ENCODE peak calls at places on chromosomes 6 and 20, in nine cellular contexts. C, P, N, W, M, E, Y, Q and G are unnamed samples. For H3K36me3, the result is how much of the 10 kb centered on the place peaks cover.

GRCh38 chr6:150142304-150142656 is 564 bp upstream of the PPP1R14C start:
- DNase-seq in C (no peak), P (no peak), N (no peak), W (no peak), M (peak), E (no peak), Y (peak), Q (no peak), G (no peak)

GRCh38 chr6:33430991-33431879 is 11.4 kb downstream of the SYNGAP1 start:
- DNase-seq in C (peak), P (peak), N (peak), W (peak), M (peak), E (no peak), Y (peak), Q (no peak), G (no peak)

GRCh38 chr20:33259371-33259770 is 23.6 kb downstream of the BPIFA1 start:
- DNase-seq in C (no peak), P (no peak), N (no peak), W (no peak), M (no peak), E (no peak), Y (no peak), Q (no peak), G (no peak)

GRCh38 chr20:10288421-10288820 is 69.8 kb downstream of the SNAP25 start:
- DNase-seq in C (no peak), P (no peak), N (no peak), W (no peak), M (no peak), E (no peak), Y (no peak), Q (no peak), G (no peak)

GRCh38 chr6:44771647-44772415 is 384.3 kb downstream of the CDC5L start:
- DNase-seq in C (no peak), P (no peak), N (no peak), W (no peak), M (no peak), E (no peak), Y (no peak), Q (no peak), G (no peak)

GRCh38 chr6:161918154-161918553 is 644.3 kb upstream of the AGPAT4 start:
- DNase-seq in C (no peak), P (no peak), N (no peak), W (peak), M (no peak), E (no peak), Y (no peak), Q (no peak), G (no peak)

GRCh38 chr6:37168809-37169457 is 1.0 kb upstream of the PIM1 start:
- DNase-seq in C (no peak), P (no peak), N (no peak), W (no peak), M (no peak), E (no peak), Y (no peak), Q (peak), G (no peak)

GRCh38 chr6:16619017-16619416 is 142.2 kb downstream of the ATXN1 start:
- DNase-seq in C (no peak), P (no peak), N (no peak), W (no peak), M (no peak), E (no peak), Y (no peak), Q (no peak), G (no peak)

GRCh38 chr6:35283361-35283760 is 14.3 kb upstream of the DEF6 start:
- DNase-seq in C (no peak), P (no peak), N (no peak), W (no peak), M (no peak), E (no peak), Y (no peak), Q (no peak), G (no peak)

GRCh38 chr6:35278708-35279107 is 18.9 kb upstream of the DEF6 start:
- DNase-seq in C (no peak), P (no peak), N (no peak), W (no peak), M (no peak), E (no peak), Y (no peak), Q (no peak), G (no peak)

GRCh38 chr6:35287671-35288396 is 9.8 kb upstream of the DEF6 start:
- DNase-seq in C (no peak), P (no peak), N (no peak), W (peak), M (no peak), E (no peak), Y (no peak), Q (no peak), G (no peak)

GRCh38 chr6:35280903-35281302 is 16.7 kb upstream of the DEF6 start:
- DNase-seq in C (no peak), P (no peak), N (no peak), W (peak), M (no peak), E (no peak), Y (no peak), Q (no peak), G (no peak)

GRCh38 chr6:35282472-35282871 is 15.1 kb upstream of the DEF6 start:
- DNase-seq in C (no peak), P (no peak), N (no peak), W (no peak), M (no peak), E (no peak), Y (no peak), Q (no peak), G (no peak)
- H3K36me3 ChIP-seq in C (under half), P (under half), N (under half), W (under half), M (half or more), E (under half), Y (under half), Q (under half), G (under half)

GRCh38 chr6:170203212-170203611 is 87.7 kb downstream of the DLL1 start:
- DNase-seq in C (no peak), P (no peak), N (no peak), W (no peak), M (peak), E (no peak), Y (no peak), Q (no peak), G (no peak)

GRCh38 chr6:170205126-170205525 is 85.8 kb downstream of the DLL1 start:
- DNase-seq in C (no peak), P (no peak), N (no peak), W (no peak), M (peak), E (no peak), Y (no peak), Q (no peak), G (no peak)

GRCh38 chr6:170201361-170201760 is 89.5 kb downstream of the DLL1 start:
- DNase-seq in C (no peak), P (no peak), N (no peak), W (no peak), M (no peak), E (no peak), Y (no peak), Q (no peak), G (no peak)

GRCh38 chr6:170200458-170200891 is 90.4 kb downstream of the DLL1 start:
- DNase-seq in C (no peak), P (peak), N (no peak), W (peak), M (peak), E (no peak), Y (no peak), Q (no peak), G (no peak)

DNA sequence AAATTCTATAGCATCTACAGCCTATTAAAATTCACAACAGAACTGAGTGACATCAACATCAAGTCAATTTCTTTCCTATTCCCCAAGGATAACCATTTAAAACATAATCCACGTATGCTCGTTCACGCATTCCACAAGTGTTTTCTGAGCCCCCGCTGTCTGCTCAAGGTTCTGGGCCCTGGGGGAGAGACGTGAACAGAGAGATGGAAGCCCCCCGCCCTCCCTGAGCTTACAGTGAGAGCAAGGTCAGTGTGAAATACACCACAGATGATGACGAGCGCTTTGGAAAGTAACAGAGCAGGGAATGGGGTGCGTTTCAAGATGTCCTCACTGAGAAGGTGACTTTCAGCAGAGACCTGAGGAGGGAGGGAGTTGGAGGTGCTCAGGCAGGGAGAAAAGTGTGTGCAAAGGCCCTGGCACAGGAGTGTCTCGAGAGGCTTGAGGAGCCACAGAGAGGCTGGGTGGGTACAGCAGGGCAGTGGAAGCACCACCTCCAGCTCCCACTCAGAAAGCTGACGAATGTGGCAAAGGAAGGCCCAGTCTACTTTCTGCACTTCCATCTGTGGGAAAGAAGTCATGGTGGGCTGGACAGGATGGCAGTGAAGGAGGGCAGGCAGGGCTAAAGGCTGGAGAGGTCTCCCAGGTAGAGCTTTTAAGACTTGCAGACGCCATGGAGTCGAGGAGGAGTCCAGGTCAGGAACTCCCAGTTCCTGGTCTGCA is 88.3 kb downstream of the DLL1 start:
- DNase-seq in C (no peak), P (no peak), N (no peak), W (no peak), M (peak), E (no peak), Y (no peak), Q (no peak), G (no peak)
- TF ChIP-seq POLR2A in C (no peak), P (no peak), N (no peak), W (no peak), M (no peak), E (no peak), Y (no peak), Q (no peak), G (no peak)

GRCh38 chr20:32018269-32019155 is 8.3 kb downstream of the CCM2L start:
- DNase-seq in C (no peak), P (peak), N (peak), W (no peak), M (peak), E (peak), Y (peak), Q (peak), G (peak)
- TF ChIP-seq CTCF in C (no peak), P (no peak), N (no peak), W (no peak), M (no peak), E (no peak), Y (no peak), Q (no peak), G (no peak)

GRCh38 chr20:37872161-37872560 is 30.8 kb upstream of the VSTM2L start:
- DNase-seq in C (no peak), P (no peak), N (no peak), W (no peak), M (no peak), E (no peak), Y (no peak), Q (no peak), G (no peak)
- H3K36me3 ChIP-seq in C (under half), P (under half), N (under half), W (under half), M (under half), E (under half), Y (under half), Q (under half), G (under half)

DNA sequence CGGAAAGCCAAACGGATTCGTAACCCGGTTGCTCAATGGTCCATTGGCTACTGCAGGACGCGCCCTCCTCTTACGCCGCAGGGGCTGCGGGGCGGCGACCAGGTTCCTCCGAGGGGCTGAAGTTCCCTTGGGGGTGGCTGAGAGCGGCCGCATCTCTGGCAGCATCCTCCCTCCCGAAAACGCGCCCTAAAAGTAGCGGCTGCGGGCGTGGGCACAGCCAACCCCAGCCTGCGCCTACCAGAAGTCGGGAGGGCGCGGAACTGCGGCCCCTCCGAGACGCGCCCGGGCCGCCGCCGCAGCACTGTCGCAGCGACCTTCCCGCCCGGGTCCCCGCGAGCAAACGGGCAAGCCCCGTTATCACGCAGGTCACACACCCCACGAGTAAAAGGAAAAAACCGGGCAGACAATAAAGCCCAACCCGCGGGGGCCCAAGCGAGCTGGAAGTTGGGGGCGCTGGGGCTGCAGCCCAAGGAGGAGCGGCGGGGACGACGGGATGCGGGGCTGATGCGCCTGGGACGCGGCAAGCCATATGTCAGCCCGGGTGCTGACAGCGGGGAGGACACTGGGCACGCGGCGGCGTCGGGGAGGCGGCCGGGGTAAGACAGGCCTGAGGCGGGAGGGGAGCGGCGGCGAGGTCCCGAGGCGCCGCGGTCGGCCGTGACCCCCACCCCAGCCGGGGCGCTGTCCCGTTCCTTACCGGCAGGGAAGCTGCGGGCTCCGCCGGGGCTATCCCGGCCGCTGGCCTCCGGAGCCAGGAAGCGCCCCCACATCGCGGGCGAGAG is 700 bp downstream of the CEP85L start:
- DNase-seq in C (peak), P (peak), N (peak), W (peak), M (peak), E (no peak), Y (peak), Q (peak), G (peak)
- TF ChIP-seq POLR2A in C (peak), P (peak), N (no peak), W (no peak), M (peak), E (no peak), Y (peak), Q (peak), G (peak)